ENCODE peak calls at places on chromosomes 11 and 22, in five cellular contexts. L, B, P, I and W are unnamed samples.

GRCh38 chr11:93740031-93740801 is 1.1 kb downstream of the TAF1D start:
- DNase-seq in L (peak; percentile 38), B (peak; percentile 15), P (peak; percentile 17), I (no peak), W (no peak)

GRCh38 chr11:85810871-85811611 is at the start of gene SYTL2:
- DNase-seq in L (peak; percentile 22), B (peak; percentile 79), P (peak; percentile 82), I (no peak), W (peak; percentile 79)

GRCh38 chr22:31295831-31296230 is 3.5 kb upstream of the PIK3IP1 start:
- DNase-seq in L (peak; percentile 49), B (no peak), P (no peak), I (no peak), W (no peak)

GRCh38 chr11:116509566-116509965 is 263.2 kb downstream of the BUD13 start:
- DNase-seq in L (no peak), B (no peak), P (peak; percentile 68), I (no peak), W (no peak)

GRCh38 chr11:46504817-46505613 is 88.8 kb downstream of the AMBRA1 start:
- DNase-seq in L (no peak), B (no peak), P (no peak), I (peak; percentile 84), W (peak; percentile 36)

GRCh38 chr11:79896258-79896657 is 455.4 kb upstream of the TENM4 start:
- DNase-seq in L (no peak), B (no peak), P (no peak), I (no peak), W (no peak)

GRCh38 chr22:29080061-29080975 is 7.5 kb downstream of the KREMEN1 start:
- DNase-seq in L (no peak), B (no peak), P (peak; percentile 27), I (no peak), W (no peak)

GRCh38 chr11:79762271-79762935 is 321.6 kb upstream of the TENM4 start:
- DNase-seq in L (no peak), B (no peak), P (no peak), I (no peak), W (no peak)

GRCh38 chr11:65920035-65920802 is 993 bp downstream of the DRAP1 start:
- DNase-seq in L (no peak), B (no peak), P (no peak), I (no peak), W (no peak)

GRCh38 chr11:75163917-75164316 is 13.0 kb downstream of the SLCO2B1 start:
- DNase-seq in L (no peak), B (no peak), P (no peak), I (no peak), W (no peak)

GRCh38 chr11:45266693-45267451 is 19.3 kb downstream of the SYT13 start:
- DNase-seq in L (no peak), B (peak; percentile 12), P (peak; percentile 19), I (no peak), W (peak; percentile 27)

GRCh38 chr11:39458481-39458880 is 2001.0 kb downstream of the LRRC4C start:
- DNase-seq in L (no peak), B (no peak), P (no peak), I (no peak), W (no peak)

GRCh38 chr11:6357222-6357621 is 33.1 kb upstream of the SMPD1 start:
- DNase-seq in L (peak; percentile 92), B (no peak), P (no peak), I (peak; percentile 67), W (no peak)

GRCh38 chr11:17839973-17840611 is 105.5 kb downstream of the KCNC1 start:
- DNase-seq in L (no peak), B (no peak), P (no peak), I (no peak), W (no peak)

GRCh38 chr22:45475063-45475747 is 27.5 kb upstream of the FBLN1 start:
- DNase-seq in L (no peak), B (no peak), P (no peak), I (no peak), W (no peak)

GRCh38 chr11:99256614-99257013 is 235.9 kb downstream of the CNTN5 start:
- DNase-seq in L (no peak), B (no peak), P (no peak), I (no peak), W (no peak)

GRCh38 chr11:819129-819931 is 616 bp downstream of the PNPLA2 start:
- DNase-seq in L (peak; percentile 85), B (peak; percentile 93), P (peak; percentile 92), I (peak; percentile 48), W (peak; percentile 97)
- TF ChIP-seq CTCF in L (no peak), B (no peak), P (no peak), I (peak; percentile 10), W (no peak)

GRCh38 chr11:76493040-76493439 is 48.2 kb downstream of the EMSY start:
- DNase-seq in L (no peak), B (no peak), P (no peak), I (no peak), W (no peak)

GRCh38 chr11:76491644-76492043 is 46.8 kb downstream of the EMSY start:
- DNase-seq in L (no peak), B (no peak), P (no peak), I (no peak), W (no peak)

GRCh38 chr11:76493626-76494539 is 49.1 kb downstream of the EMSY start:
- DNase-seq in L (no peak), B (no peak), P (no peak), I (no peak), W (no peak)

GRCh38 chr11:76495017-76495416 is 50.2 kb downstream of the EMSY start:
- DNase-seq in L (no peak), B (no peak), P (no peak), I (no peak), W (no peak)

DNA sequence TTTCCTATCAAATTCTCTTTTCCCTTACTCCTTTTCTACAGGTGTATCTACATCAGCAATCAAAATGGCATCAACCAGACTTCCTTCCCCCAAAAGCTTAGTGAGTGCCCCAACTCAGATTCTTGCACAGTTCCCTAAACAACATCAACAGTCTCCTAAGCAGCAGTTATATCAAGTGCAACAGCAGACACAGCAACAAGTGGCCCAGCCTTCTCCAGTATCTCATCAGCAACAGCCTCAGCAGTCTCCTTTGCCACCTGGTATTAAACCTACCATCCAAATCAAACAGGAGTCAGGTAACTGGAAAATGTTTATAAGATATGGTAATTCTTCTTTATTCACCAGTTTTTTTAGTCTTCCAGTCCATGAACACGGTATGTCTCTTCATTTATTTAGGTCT is 51.4 kb downstream of the EMSY start:
- DNase-seq in L (no peak), B (no peak), P (no peak), I (no peak), W (no peak)
- TF ChIP-seq CTCF in L (no peak), B (no peak), P (no peak), I (no peak), W (no peak)

DNA sequence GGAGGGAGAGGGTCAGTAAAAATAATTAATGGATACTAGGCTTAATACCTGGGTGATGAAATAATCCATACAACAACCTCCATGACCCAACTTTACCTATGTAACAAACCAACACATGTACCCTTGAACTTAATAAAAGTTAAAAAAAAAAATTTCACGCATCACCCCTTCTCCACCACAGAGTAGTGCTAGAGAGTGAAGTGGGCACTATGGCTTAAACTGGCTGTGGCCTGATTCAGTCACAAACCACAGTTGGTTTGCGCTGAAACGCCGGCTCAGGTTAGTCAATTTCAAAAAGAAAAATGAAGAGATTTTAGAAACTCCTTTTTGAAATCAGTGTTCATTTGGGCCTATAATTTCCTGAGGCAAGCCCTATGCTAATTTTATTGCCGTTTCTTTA is 144.3 kb downstream of the TRPC6 start:
- DNase-seq in L (no peak), B (no peak), P (no peak), I (no peak), W (no peak)
- TF ChIP-seq CTCF in L (no peak), B (no peak), P (no peak), I (no peak), W (no peak)

GRCh38 chr11:31120428-31120827 is 249.1 kb downstream of the DCDC1 start:
- DNase-seq in L (no peak), B (no peak), P (no peak), I (no peak), W (no peak)
- TF ChIP-seq CTCF in L (no peak), B (no peak), P (no peak), I (no peak), W (no peak)

GRCh38 chr22:32852346-32853251 is 51.1 kb downstream of the TIMP3 start:
- DNase-seq in L (peak; percentile 57), B (no peak), P (no peak), I (no peak), W (no peak)

GRCh38 chr22:32850157-32850556 is 48.7 kb downstream of the TIMP3 start:
- DNase-seq in L (no peak), B (no peak), P (no peak), I (no peak), W (no peak)

GRCh38 chr22:32848226-32848625 is 46.7 kb downstream of the TIMP3 start:
- DNase-seq in L (no peak), B (no peak), P (no peak), I (no peak), W (no peak)

GRCh38 chr22:32849501-32849900 is 48.0 kb downstream of the TIMP3 start:
- DNase-seq in L (no peak), B (no peak), P (peak; percentile 15), I (no peak), W (no peak)

GRCh38 chr22:32850591-32851517 is 49.3 kb downstream of the TIMP3 start:
- DNase-seq in L (peak; percentile 66), B (no peak), P (no peak), I (no peak), W (no peak)
- TF ChIP-seq CTCF in L (no peak), B (no peak), P (no peak), I (no peak), W (no peak)

GRCh38 chr22:37098976-37099577 is 10.4 kb downstream of the TMPRSS6 start:
- DNase-seq in L (no peak), B (no peak), P (no peak), I (no peak), W (peak; percentile 59)
- TF ChIP-seq CTCF in L (peak; percentile 20), B (no peak), P (peak; percentile 16), I (peak; percentile 22), W (peak; percentile 26)

GRCh38 chr22:20186183-20186870 is 35.5 kb upstream of the CCDC188 start:
- DNase-seq in L (peak; percentile 3), B (no peak), P (peak; percentile 94), I (no peak), W (no peak)
- TF ChIP-seq CTCF in L (peak; percentile 12), B (no peak), P (peak; percentile 83), I (peak; percentile 8), W (peak; percentile 1)